ENCODE peak calls at places on chromosomes 1 and 21, in six cellular contexts. D is H4; Y is aorta; T is stimulated activated CD8-positive, alpha-beta memory T cell treated with anti-CD3 and anti-CD28 coated beads, Interleukin-7, amount 100 ng/mL, for 1 hour; I is NCI-H774; H is frontal cortex. V is an unnamed sample.
A peak's percentile ranks its signal among the peaks of the same experiment; 100 is the strongest.

GRCh38 chr1:107135466-107135865 is 5.4 kb upstream of the NTNG1 start:
- DNase-seq in Y (no peak), D (peak; percentile 15), T (no peak), H (no peak), I (no peak), V (no peak)

GRCh38 chr1:78607334-78607927 is 12.8 kb upstream of the IFI44L start:
- DNase-seq in Y (no peak), T (no peak), I (no peak), H (no peak), D (no peak), V (peak; percentile 60)

GRCh38 chr1:7770620-7770938 is 517 bp upstream of the VAMP3 start:
- DNase-seq in H (no peak), Y (no peak), I (no peak), D (no peak), T (no peak), V (no peak)

GRCh38 chr21:41973427-41973831 is 19.6 kb upstream of the C2CD2 start:
- DNase-seq in I (no peak), T (no peak), D (no peak), H (no peak), Y (no peak), V (no peak)

GRCh38 chr1:236341298-236341697 is 52.8 kb upstream of the EDARADD start:
- DNase-seq in Y (no peak), D (no peak), T (no peak), H (no peak), I (no peak), V (no peak)

GRCh38 chr1:206855863-206856262 is 9.6 kb upstream of the IL20 start:
- DNase-seq in T (no peak), D (no peak), I (no peak), Y (no peak), H (no peak), V (no peak)

GRCh38 chr21:45700461-45700860 is 56.9 kb downstream of the PCBP3 start:
- DNase-seq in I (no peak), H (no peak), D (no peak), Y (no peak), T (no peak), V (no peak)

GRCh38 chr1:51313961-51314777 is 16.2 kb downstream of the TTC39A start:
- DNase-seq in T (no peak), Y (peak; percentile 51), H (no peak), D (peak; percentile 77), I (no peak), V (no peak)

GRCh38 chr1:83760211-83760978 is 238.5 kb downstream of the TTLL7 start:
- DNase-seq in H (no peak), T (no peak), I (no peak), Y (no peak), D (no peak), V (peak; percentile 56)

GRCh38 chr1:52629021-52629643 is 3.8 kb upstream of the SHISAL2A start:
- DNase-seq in T (no peak), I (no peak), H (no peak), Y (no peak), D (peak; percentile 44), V (no peak)

GRCh38 chr1:157040802-157041201 is 4.7 kb downstream of the ARHGEF11 start:
- DNase-seq in T (no peak), D (no peak), Y (no peak), I (no peak), H (no peak), V (no peak)

GRCh38 chr1:212691561-212692071 is 8.0 kb downstream of the BATF3 start:
- DNase-seq in Y (no peak), H (no peak), D (no peak), I (no peak), T (no peak), V (no peak)

V was measured in NCI-H82.